ENCODE peak calls at places on chromosomes 5 and 9, in five cellular contexts. K, M, H, L and E are unnamed samples.

GRCh38 chr9:84238652-84239051 is 101.9 kb downstream of the SLC28A3 start:
- DNase-seq in L (no peak), K (peak; percentile 36), H (no peak), M (no peak), E (no peak)

GRCh38 chr9:108996653-108997052 is 16.6 kb downstream of the CTNNAL1 start:
- DNase-seq in H (no peak), M (no peak), K (no peak), L (no peak), E (no peak)

GRCh38 chr9:134602547-134603362 is 38.8 kb upstream of the COL5A1 start:
- DNase-seq in H (peak; percentile 98), L (peak; percentile 83), K (peak; percentile 100), M (no peak), E (no peak)

GRCh38 chr5:175501759-175502158 is 23.4 kb downstream of the SFXN1 start:
- DNase-seq in H (no peak), L (no peak), K (no peak), M (no peak), E (no peak)

GRCh38 chr5:2863675-2864433 is 112.4 kb upstream of the IRX2 start:
- DNase-seq in K (no peak), H (no peak), M (no peak), L (no peak), E (no peak)

GRCh38 chr9:137694236-137694959 is 75.6 kb downstream of the EHMT1 start:
- DNase-seq in K (no peak), L (no peak), M (no peak), H (no peak), E (no peak)

GRCh38 chr5:151600069-151600665 is 9.0 kb upstream of the FAT2 start:
- DNase-seq in L (no peak), M (no peak), H (no peak), K (no peak), E (no peak)

GRCh38 chr9:5364294-5364990 is 24.8 kb upstream of the RLN1 start:
- DNase-seq in M (no peak), H (no peak), L (no peak), K (peak; percentile 3), E (no peak)

GRCh38 chr5:28495876-28496275 is 1457.5 kb upstream of the CDH9 start:
- DNase-seq in H (no peak), L (no peak), M (no peak), K (no peak), E (no peak)

GRCh38 chr5:125630260-125630659 is 792.9 kb upstream of the GRAMD2B start:
- DNase-seq in L (no peak), K (no peak), M (no peak), H (no peak), E (no peak)

GRCh38 chr9:33676746-33677505 is 118.4 kb upstream of the PRSS3 start:
- DNase-seq in M (peak; percentile 32), L (peak; percentile 20), H (no peak), K (peak; percentile 35), E (no peak)

GRCh38 chr9:23824241-23825142 is 1.5 kb downstream of the ELAVL2 start:
- DNase-seq in K (no peak), H (no peak), L (no peak), M (peak; percentile 12), E (no peak)

GRCh38 chr5:73826301-73826700 is 200.3 kb downstream of the ARHGEF28 start:
- DNase-seq in H (no peak), K (no peak), M (no peak), L (no peak), E (no peak)

GRCh38 chr5:11619339-11620028 is 284.8 kb downstream of the CTNND2 start:
- DNase-seq in K (peak; percentile 40), L (peak; percentile 8), M (no peak), H (peak; percentile 39), E (no peak)

GRCh38 chr9:103789686-103790085 is 304.4 kb upstream of the SMC2 start:
- DNase-seq in K (no peak), M (no peak), L (no peak), H (no peak), E (no peak)

GRCh38 chr5:172173771-172174170 is 14.3 kb downstream of the STK10 start:
- DNase-seq in M (no peak), H (peak; percentile 40), K (peak; percentile 89), L (no peak), E (no peak)

GRCh38 chr5:148469446-148470062 is 85.8 kb downstream of the FBXO38 start:
- DNase-seq in M (no peak), K (peak; percentile 73), L (no peak), H (no peak), E (no peak)

GRCh38 chr9:35105571-35106342 is 2.8 kb upstream of the STOML2 start:
- DNase-seq in M (peak; percentile 3), K (no peak), L (no peak), H (no peak), E (no peak)

GRCh38 chr5:133985540-133986180 is 17.2 kb upstream of the C5orf15 start:
- DNase-seq in M (no peak), H (no peak), L (no peak), K (no peak), E (no peak)

GRCh38 chr5:115396698-115397097 is 100.2 kb upstream of the CCDC112 start:
- DNase-seq in K (no peak), L (no peak), H (no peak), M (no peak), E (no peak)

GRCh38 chr9:87862536-87863268 is 20.0 kb upstream of the SPATA31E1 start:
- DNase-seq in M (no peak), L (peak; percentile 27), K (peak; percentile 95), H (peak; percentile 76), E (peak; percentile 73)

GRCh38 chr5:86152988-86153560 is 464.7 kb upstream of the COX7C start:
- DNase-seq in K (no peak), H (no peak), M (no peak), L (no peak), E (no peak)

GRCh38 chr9:86613943-86614342 is 259.7 kb upstream of the TUT7 start:
- DNase-seq in L (no peak), K (no peak), H (no peak), M (no peak), E (no peak)

GRCh38 chr5:64000096-64000495 is 37.9 kb upstream of the HTR1A start:
- DNase-seq in L (no peak), M (no peak), K (no peak), H (no peak), E (no peak)

GRCh38 chr5:25099538-25099937 is 454.8 kb upstream of the CDH10 start:
- DNase-seq in M (no peak), H (no peak), L (no peak), K (no peak), E (no peak)

GRCh38 chr9:72292874-72293607 is 72.0 kb downstream of the ZFAND5 start:
- DNase-seq in K (no peak), H (peak; percentile 30), M (no peak), L (peak; percentile 22), E (no peak)

GRCh38 chr5:149265559-149265958 is 6.1 kb upstream of the AFAP1L1 start:
- DNase-seq in K (peak; percentile 68), L (peak; percentile 25), H (no peak), M (no peak), E (no peak)

GRCh38 chr5:59569608-59570334 is 323.8 kb downstream of the PDE4D start:
- DNase-seq in L (no peak), K (no peak), H (no peak), M (no peak), E (no peak)

GRCh38 chr5:115297043-115297442 is 589 bp upstream of the CCDC112 start:
- DNase-seq in M (no peak), L (no peak), H (no peak), K (peak; percentile 8), E (peak; percentile 23)

GRCh38 chr9:8234286-8234819 is 434.8 kb upstream of the DMAC1 start:
- DNase-seq in K (no peak), M (no peak), L (no peak), H (no peak), E (no peak)

GRCh38 chr5:118791986-118792734 is 196.2 kb downstream of the DTWD2 start:
- DNase-seq in L (peak; percentile 48), M (peak; percentile 50), H (peak; percentile 28), K (peak; percentile 73), E (peak; percentile 32)

GRCh38 chr5:179226696-179227095 is 118.6 kb downstream of the ADAMTS2 start:
- DNase-seq in M (no peak), L (no peak), K (no peak), H (no peak), E (no peak)